ENCODE peak calls at places on chromosome 15, in ten cellular contexts. U, T, R, O, I, V, P, S, D and X are unnamed samples.

GRCh38 chr15:34753236-34753894 is 1.4 kb downstream of the GJD2 start:
- DNase-seq in P (peak), V (peak), U (no peak), D (no peak), I (peak), S (no peak), T (no peak), R (peak), O (no peak), X (no peak)

GRCh38 chr15:29312387-29312786 is 42.8 kb upstream of the NSMCE3 start:
- DNase-seq in R (no peak), V (no peak), D (no peak), P (no peak), U (no peak), O (no peak), S (no peak), I (peak), T (no peak), X (no peak)

GRCh38 chr15:99212401-99212800 is 37.0 kb downstream of the TTC23 start:
- DNase-seq in U (no peak), S (peak), P (no peak), V (peak), T (no peak), D (no peak), O (no peak), I (peak), R (no peak), X (no peak)

GRCh38 chr15:60062826-60063225 is 58.7 kb downstream of the FOXB1 start:
- DNase-seq in R (no peak), T (no peak), D (no peak), V (no peak), P (no peak), S (no peak), O (no peak), U (no peak), I (peak), X (no peak)

GRCh38 chr15:79989682-79990081 is 18.7 kb upstream of the BCL2A1 start:
- DNase-seq in R (no peak), P (no peak), T (no peak), O (no peak), U (no peak), V (no peak), I (peak), D (no peak), S (no peak), X (no peak)

GRCh38 chr15:22904736-22905135 is 66.3 kb downstream of the NIPA2 start:
- DNase-seq in S (no peak), D (peak), O (no peak), V (no peak), I (no peak), T (peak), P (no peak), R (no peak), U (no peak), X (peak)

GRCh38 chr15:25527118-25527517 is 88.3 kb upstream of the UBE3A start:
- DNase-seq in V (no peak), T (no peak), S (no peak), I (no peak), P (no peak), R (no peak), O (no peak), D (no peak), U (no peak), X (no peak)

GRCh38 chr15:23038741-23039150 is 623 bp downstream of the TUBGCP5 start:
- DNase-seq in D (no peak), V (peak), T (no peak), I (peak), S (no peak), O (no peak), P (no peak), R (no peak), U (no peak), X (peak)

GRCh38 chr15:71639531-71639930 is 170.8 kb upstream of the NR2E3 start:
- DNase-seq in U (no peak), V (no peak), D (no peak), T (no peak), I (no peak), P (no peak), R (no peak), O (no peak), S (no peak), X (no peak)

GRCh38 chr15:76903251-76903681 is 1.9 kb downstream of the SCAPER start:
- DNase-seq in D (no peak), R (no peak), O (no peak), I (peak), P (no peak), S (no peak), T (no peak), U (no peak), V (peak), X (peak)

GRCh38 chr15:60389261-60390077 is 8.3 kb downstream of the ANXA2 start:
- DNase-seq in V (no peak), P (no peak), I (peak), R (no peak), O (no peak), T (no peak), S (no peak), U (no peak), D (no peak), X (no peak)

GRCh38 chr15:57820119-57820518 is 113.6 kb downstream of the POLR2M start:
- DNase-seq in S (no peak), I (peak), U (no peak), P (no peak), D (no peak), T (no peak), R (no peak), O (no peak), V (peak), X (no peak)

GRCh38 chr15:60758961-60759729 is 280.2 kb upstream of the ICE2 start:
- DNase-seq in R (no peak), U (no peak), I (peak), D (no peak), P (no peak), T (no peak), S (no peak), V (no peak), O (no peak), X (no peak)

GRCh38 chr15:65468229-65468628 is 45.5 kb upstream of the IGDCC4 start:
- DNase-seq in T (no peak), P (no peak), O (no peak), S (no peak), U (no peak), I (no peak), V (no peak), D (no peak), R (no peak), X (no peak)

GRCh38 chr15:87267798-87268197 is 988.7 kb downstream of the NTRK3 start:
- DNase-seq in U (no peak), P (no peak), I (no peak), S (no peak), V (peak), R (no peak), D (no peak), T (no peak), O (no peak), X (no peak)

GRCh38 chr15:96593735-96594134 is 263.2 kb downstream of the NR2F2 start:
- DNase-seq in O (no peak), U (peak), P (peak), D (no peak), R (no peak), S (no peak), T (no peak), V (no peak), I (no peak), X (peak)

GRCh38 chr15:68143129-68143528 is 62.0 kb downstream of the CALML4 start:
- DNase-seq in U (no peak), R (no peak), I (no peak), S (no peak), D (no peak), P (no peak), O (no peak), T (no peak), V (no peak), X (no peak)